ENCODE peak calls at places on chromosome 11, in seven cellular contexts. L is HT1080; G is activated T-cell treated with anti-CD3 and anti-CD28 coated beads for 1 hour; N is astrocyte; I is activated gamma-delta T cell treated with Interleukin-2 at 50 U/mL for 16 hours; A is stimulated activated CD4-positive, alpha-beta T cell treated with anti-CD3 and anti-CD28 coated beads, Interleukin-12 subunit alpha, Interleukin-12 subunit beta, amount 100 ng/mL, for 4 hours; P is ovary. D is an unnamed sample.

GRCh38 chr11:68045900-68046299 is 7.1 kb downstream of the TCIRG1 start:
- DNase-seq in L (no peak), G (no peak), N (no peak), I (no peak), A (no peak), P (no peak), D (no peak)

GRCh38 chr11:45468265-45468856 is 182.2 kb upstream of the SYT13 start:
- DNase-seq in L (no peak), G (no peak), N (peak), I (no peak), A (no peak), P (no peak), D (no peak)

GRCh38 chr11:32316846-32317525 is 118.4 kb downstream of the WT1 start:
- DNase-seq in L (no peak), G (no peak), N (peak), I (no peak), A (no peak), P (no peak), D (no peak)

GRCh38 chr11:28114731-28115130 is 6.5 kb downstream of the METTL15 start:
- DNase-seq in L (no peak), G (no peak), N (no peak), I (no peak), A (no peak), P (no peak), D (no peak)

GRCh38 chr11:112174789-112175595 is at the start of gene BCO2:
- DNase-seq in L (peak), G (peak), N (peak), I (peak), A (peak), P (peak), D (peak)

GRCh38 chr11:130737041-130737830 is 179.0 kb downstream of the SNX19 start:
- DNase-seq in L (peak), G (no peak), N (peak), I (no peak), A (no peak), P (no peak), D (no peak)

GRCh38 chr11:28289444-28289843 is 181.3 kb downstream of the METTL15 start:
- DNase-seq in L (no peak), G (no peak), N (peak), I (no peak), A (no peak), P (no peak), D (no peak)

GRCh38 chr11:125945797-125946520 is at the start of gene VSIG10L2:
- DNase-seq in L (no peak), G (no peak), N (no peak), I (no peak), A (no peak), P (no peak), D (no peak)

GRCh38 chr11:27372159-27372558 is 9.1 kb upstream of the CCDC34 start:
- DNase-seq in L (no peak), G (no peak), N (no peak), I (no peak), A (no peak), P (no peak), D (no peak)

GRCh38 chr11:1228921-1229451 is 6.1 kb downstream of the MUC5B start:
- DNase-seq in L (no peak), G (no peak), N (no peak), I (no peak), A (no peak), P (no peak), D (no peak)

GRCh38 chr11:1236316-1237127 is 13.7 kb downstream of the MUC5B start:
- DNase-seq in L (no peak), G (no peak), N (no peak), I (no peak), A (no peak), P (no peak), D (no peak)

GRCh38 chr11:36075053-36075452 is 131.2 kb downstream of the LDLRAD3 start:
- DNase-seq in L (peak), G (no peak), N (peak), I (no peak), A (no peak), P (no peak), D (peak)

GRCh38 chr11:131099013-131099412 is 182.7 kb upstream of the SNX19 start:
- DNase-seq in L (peak), G (no peak), N (peak), I (no peak), A (no peak), P (no peak), D (peak)

GRCh38 chr11:64028398-64029115 is 7.2 kb upstream of the FLRT1 start:
- DNase-seq in L (no peak), G (no peak), N (peak), I (no peak), A (no peak), P (no peak), D (no peak)

GRCh38 chr11:75574698-75575265 is 12.7 kb downstream of the SERPINH1 start:
- DNase-seq in L (no peak), G (no peak), N (no peak), I (no peak), A (no peak), P (no peak), D (no peak)

GRCh38 chr11:87307101-87307500 is 269.4 kb downstream of the TMEM135 start:
- DNase-seq in L (no peak), G (no peak), N (no peak), I (no peak), A (no peak), P (peak), D (no peak)

GRCh38 chr11:78231962-78232459 is 43.3 kb downstream of the USP35 start:
- DNase-seq in L (peak), G (no peak), N (peak), I (no peak), A (no peak), P (peak), D (peak)

GRCh38 chr11:8008212-8008611 is 21.1 kb downstream of the EIF3F start:
- DNase-seq in L (no peak), G (no peak), N (no peak), I (no peak), A (no peak), P (no peak), D (no peak)

GRCh38 chr11:71485466-71485865 is 32.5 kb downstream of the NADSYN1 start:
- DNase-seq in L (no peak), G (no peak), N (no peak), I (no peak), A (no peak), P (peak), D (no peak)

GRCh38 chr11:1204381-1205101 is 18.3 kb upstream of the MUC5B start:
- DNase-seq in L (no peak), G (no peak), N (no peak), I (no peak), A (no peak), P (no peak), D (no peak)

GRCh38 chr11:128039140-128040021 is 548.0 kb downstream of the ETS1 start:
- DNase-seq in L (peak), G (peak), N (peak), I (peak), A (peak), P (no peak), D (peak)

GRCh38 chr11:102653744-102654291 is 28.7 kb upstream of the MMP20 start:
- DNase-seq in L (peak), G (no peak), N (peak), I (no peak), A (no peak), P (no peak), D (peak)

GRCh38 chr11:86753376-86753775 is 47.0 kb upstream of the PRSS23 start:
- DNase-seq in L (no peak), G (no peak), N (no peak), I (no peak), A (no peak), P (no peak), D (no peak)

GRCh38 chr11:65423516-65424199 is 1.1 kb downstream of the NEAT1 start:
- DNase-seq in L (no peak), G (no peak), N (no peak), I (peak), A (no peak), P (peak), D (peak)

GRCh38 chr11:11787305-11788066 is 54.3 kb upstream of the USP47 start:
- DNase-seq in L (peak), G (peak), N (peak), I (peak), A (peak), P (peak), D (peak)

GRCh38 chr11:416757-417621 is 2.2 kb upstream of the SIGIRR start:
- DNase-seq in L (no peak), G (peak), N (no peak), I (peak), A (no peak), P (no peak), D (no peak)

GRCh38 chr11:72828081-72828567 is 13.9 kb downstream of the ATG16L2 start:
- DNase-seq in L (no peak), G (no peak), N (no peak), I (no peak), A (no peak), P (no peak), D (peak)